ENCODE peak calls at places on chromosomes 2 and 18, in seven cellular contexts. Q is stimulated activated naive B cell treated with anti-CD40 and anti-IgM and Interleukin-4, amounts not matched to agents 10 μg/mL and 1 μg/mL and 100 μg/mL, for 72 hours; H is EH; D is mammary epithelial cell; Z is activated T-cell treated with anti-CD3 and anti-CD28 coated beads for 1 hour; T is amniotic stem cell; O is fibroblast of the conjunctiva. K is an unnamed sample.

GRCh38 chr18:46761054-46761769 is 4.4 kb upstream of the ST8SIA5 start:
- DNase-seq in Q (no peak), H (no peak), D (no peak), Z (no peak), T (no peak), O (no peak), K (no peak)

GRCh38 chr2:168685619-168686453 is 116.6 kb upstream of the NOSTRIN start:
- DNase-seq in Q (no peak), H (no peak), D (no peak), Z (no peak), T (no peak), O (no peak), K (no peak)

GRCh38 chr18:34661464-34662087 is 48.5 kb upstream of the DTNA start:
- DNase-seq in Q (no peak), H (peak), D (peak), Z (no peak), T (peak), O (peak), K (peak)

GRCh38 chr2:110828330-110828729 is 96.0 kb downstream of the ACOXL start:
- DNase-seq in Q (no peak), H (no peak), D (no peak), Z (no peak), T (no peak), O (no peak), K (no peak)

GRCh38 chr2:206477296-206477695 is 34.0 kb downstream of the ADAM23 start:
- DNase-seq in Q (no peak), H (peak), D (peak), Z (no peak), T (no peak), O (no peak), K (no peak)

GRCh38 chr2:94966689-94967088 is 58.8 kb upstream of the MAL start:
- DNase-seq in Q (no peak), H (no peak), D (no peak), Z (no peak), T (no peak), O (no peak), K (no peak)

GRCh38 chr2:236768393-236769140 is 198.9 kb downstream of the ACKR3 start:
- DNase-seq in Q (no peak), H (peak), D (no peak), Z (no peak), T (no peak), O (peak), K (no peak)

GRCh38 chr18:32730620-32731021 is 42.2 kb downstream of the KLHL14 start:
- DNase-seq in Q (no peak), H (no peak), D (peak), Z (no peak), T (no peak), O (peak), K (peak)

GRCh38 chr18:7885763-7886295 is 318.7 kb downstream of the PTPRM start:
- DNase-seq in Q (no peak), H (no peak), D (no peak), Z (no peak), T (no peak), O (no peak), K (no peak)

GRCh38 chr2:152175012-152175367 is 573 bp downstream of the STAM2 start:
- DNase-seq in Q (no peak), H (no peak), D (no peak), Z (no peak), T (no peak), O (no peak), K (no peak)

GRCh38 chr2:102100371-102101096 is 42.0 kb upstream of the IL1R1 start:
- DNase-seq in Q (no peak), H (peak), D (peak), Z (no peak), T (no peak), O (no peak), K (no peak)

GRCh38 chr2:218812096-218812815 is 19.3 kb downstream of the PRKAG3 start:
- DNase-seq in Q (no peak), H (no peak), D (no peak), Z (no peak), T (no peak), O (no peak), K (peak)

GRCh38 chr2:38723173-38723572 is 28.0 kb downstream of the SRSF7 start:
- DNase-seq in Q (no peak), H (no peak), D (no peak), Z (no peak), T (no peak), O (no peak), K (peak)

GRCh38 chr2:111054791-111055627 is 65.7 kb upstream of the BCL2L11 start:
- DNase-seq in Q (peak), H (no peak), D (no peak), Z (no peak), T (no peak), O (no peak), K (peak)

GRCh38 chr2:59622599-59623308 is 930.7 kb downstream of the BCL11A start:
- DNase-seq in Q (no peak), H (no peak), D (no peak), Z (no peak), T (no peak), O (no peak), K (no peak)

GRCh38 chr2:175926272-175926671 is 75.8 kb downstream of the LNPK start:
- DNase-seq in Q (no peak), H (peak), D (peak), Z (no peak), T (no peak), O (peak), K (no peak)

GRCh38 chr2:205976120-205976814 is 109.7 kb downstream of the INO80D start:
- DNase-seq in Q (no peak), H (no peak), D (no peak), Z (no peak), T (no peak), O (no peak), K (no peak)

GRCh38 chr2:230891509-230891908 is 26.8 kb downstream of the ITM2C start:
- DNase-seq in Q (no peak), H (no peak), D (no peak), Z (no peak), T (no peak), O (no peak), K (no peak)

GRCh38 chr2:63494100-63494499 is 94.2 kb downstream of the WDPCP start:
- DNase-seq in Q (no peak), H (no peak), D (no peak), Z (no peak), T (no peak), O (no peak), K (no peak)

GRCh38 chr2:149441255-149441654 is 110.9 kb downstream of the LYPD6 start:
- DNase-seq in Q (no peak), H (peak), D (no peak), Z (no peak), T (no peak), O (no peak), K (no peak)

GRCh38 chr18:45671366-45671765 is 52.6 kb upstream of the SLC14A1 start:
- DNase-seq in Q (no peak), H (peak), D (no peak), Z (no peak), T (no peak), O (no peak), K (no peak)

GRCh38 chr18:35159782-35160181 is 81.1 kb upstream of the ZNF397 start:
- DNase-seq in Q (no peak), H (no peak), D (no peak), Z (no peak), T (no peak), O (no peak), K (no peak)

GRCh38 chr2:70936979-70937811 is 1.5 kb downstream of the ATP6V1B1 start:
- DNase-seq in Q (no peak), H (no peak), D (no peak), Z (no peak), T (no peak), O (no peak), K (no peak)

GRCh38 chr2:47904903-47905453 is 1.3 kb downstream of the FBXO11 start:
- DNase-seq in Q (no peak), H (peak), D (peak), Z (peak), T (no peak), O (no peak), K (peak)

GRCh38 chr2:27959496-27959895 is 69.0 kb downstream of the BABAM2 start:
- DNase-seq in Q (no peak), H (peak), D (peak), Z (no peak), T (no peak), O (no peak), K (no peak)

GRCh38 chr2:100185516-100185915 is 43.1 kb upstream of the AFF3 start:
- DNase-seq in Q (no peak), H (no peak), D (no peak), Z (no peak), T (no peak), O (no peak), K (no peak)

GRCh38 chr2:234534515-234534914 is 37.6 kb upstream of the ARL4C start:
- DNase-seq in Q (no peak), H (no peak), D (no peak), Z (no peak), T (no peak), O (no peak), K (no peak)

GRCh38 chr2:169775765-169776482 is 22.7 kb upstream of the SSB start:
- DNase-seq in Q (no peak), H (peak), D (peak), Z (no peak), T (no peak), O (no peak), K (no peak)

GRCh38 chr2:224927671-224928173 is 114.5 kb downstream of the DOCK10 start:
- DNase-seq in Q (no peak), H (peak), D (no peak), Z (peak), T (no peak), O (no peak), K (no peak)

GRCh38 chr2:152549428-152549827 is 167.8 kb downstream of the PRPF40A start:
- DNase-seq in Q (no peak), H (peak), D (no peak), Z (no peak), T (no peak), O (no peak), K (no peak)

GRCh38 chr2:170509460-170510193 is 205.5 kb upstream of the SP5 start:
- DNase-seq in Q (no peak), H (no peak), D (no peak), Z (no peak), T (no peak), O (no peak), K (no peak)

GRCh38 chr18:74856967-74857366 is 259.3 kb downstream of the ZNF407 start:
- DNase-seq in Q (no peak), H (no peak), D (no peak), Z (no peak), T (no peak), O (no peak), K (no peak)

GRCh38 chr2:158204741-158205165 is 103.1 kb downstream of the UPP2 start:
- DNase-seq in Q (no peak), H (peak), D (no peak), Z (no peak), T (no peak), O (no peak), K (no peak)

GRCh38 chr2:104638795-104639194 is 215.1 kb upstream of the POU3F3 start:
- DNase-seq in Q (no peak), H (no peak), D (no peak), Z (no peak), T (no peak), O (no peak), K (no peak)

K was measured in GM13977.